ENCODE peak calls at places on chromosome 22, in eight cellular contexts. J is NCI-H2081; I is activated CD4-positive, CD25-positive, alpha-beta regulatory T cell treated with anti-CD3 and anti-CD28 coated beads, Interleukin-2, amount 50 U/mL, for 72 hours; H is SW480; S is stimulated activated CD8-positive, alpha-beta memory T cell treated with anti-CD3 and anti-CD28 coated beads, Interleukin-7, amount 100 ng/mL, for 24 hours; E is hippocampal formation; X is NCI-H460; T is PC-9. V is an unnamed sample.
A peak's percentile ranks its signal among the peaks of the same experiment; 100 is the strongest.

GRCh38 chr22:36395922-36396321 is 8.2 kb upstream of the MYH9 start:
- DNase-seq in J (no peak), T (peak; percentile 72), H (no peak), S (no peak), I (no peak), E (no peak), X (peak; percentile 48), V (no peak)

GRCh38 chr22:32830473-32830872 is 29.0 kb downstream of the TIMP3 start:
- DNase-seq in S (no peak), T (no peak), X (no peak), E (no peak), J (no peak), I (no peak), H (no peak), V (no peak)

GRCh38 chr22:41445171-41446056 is 1.2 kb downstream of the TOB2 start:
- DNase-seq in X (no peak), E (no peak), J (no peak), T (peak; percentile 73), S (no peak), H (peak; percentile 56), I (peak; percentile 32), V (no peak)

GRCh38 chr22:17339095-17339693 is 30.1 kb upstream of the CECR2 start:
- DNase-seq in H (no peak), E (no peak), X (no peak), I (no peak), S (no peak), T (peak; percentile 53), J (no peak), V (peak; percentile 67)

GRCh38 chr22:29458551-29458950 is 20.2 kb downstream of the RFPL1 start:
- DNase-seq in H (no peak), E (no peak), I (no peak), X (no peak), J (no peak), T (no peak), S (no peak), V (no peak)

GRCh38 chr22:31490496-31490925 is 869 bp upstream of the EIF4ENIF1 start:
- DNase-seq in S (peak; percentile 20), I (peak; percentile 44), J (peak; percentile 1), T (peak; percentile 66), H (peak; percentile 74), E (peak; percentile 31), X (no peak), V (peak; percentile 56)

GRCh38 chr22:28454431-28455064 is 225.1 kb downstream of the TTC28 start:
- DNase-seq in X (no peak), T (no peak), I (no peak), J (no peak), E (no peak), H (no peak), S (no peak), V (no peak)

GRCh38 chr22:30325065-30325720 is 1.5 kb downstream of the TBC1D10A start:
- DNase-seq in T (peak; percentile 56), X (peak; percentile 16), J (no peak), E (no peak), I (no peak), S (no peak), H (peak; percentile 14), V (no peak)

GRCh38 chr22:19666663-19667593 is 47.4 kb upstream of the SEPTIN5 start:
- DNase-seq in H (no peak), I (no peak), X (no peak), S (no peak), T (no peak), J (no peak), E (no peak), V (no peak)

GRCh38 chr22:31248138-31248745 is 36.1 kb downstream of the LIMK2 start:
- DNase-seq in X (no peak), J (no peak), H (peak; percentile 81), I (peak; percentile 41), T (peak; percentile 80), E (peak; percentile 32), S (peak; percentile 31), V (no peak)

GRCh38 chr22:23833911-23834317 is 4.9 kb downstream of the DERL3 start:
- DNase-seq in T (no peak), X (no peak), J (no peak), I (no peak), H (no peak), S (no peak), E (no peak), V (no peak)

GRCh38 chr22:50548046-50548912 is 2.6 kb downstream of the KLHDC7B start:
- DNase-seq in E (no peak), I (peak; percentile 59), J (no peak), T (no peak), S (no peak), X (no peak), H (no peak), V (no peak)

GRCh38 chr22:31055322-31056159 is 25.6 kb upstream of the SMTN start:
- DNase-seq in T (peak; percentile 97), S (no peak), X (peak; percentile 88), J (no peak), E (peak; percentile 5), H (peak; percentile 68), I (no peak), V (peak; percentile 96)